ENCODE peak calls at places on chromosome X, in five cellular contexts. D is H9, E is neuronal stem cell, M is IMR-90, C is H1. R is an unnamed sample.

GRCh38 chrX:105173071-105173470 is 47.4 kb downstream of the TEX13A start:
- DNase-seq in C (no peak), D (no peak), E (no peak), M (no peak), R (no peak)

GRCh38 chrX:20265221-20265725 is 1.4 kb downstream of the RPS6KA3 start:
- DNase-seq in D (peak; percentile 42), E (no peak), C (no peak), M (peak; percentile 89), R (peak; percentile 80)

GRCh38 chrX:118772051-118772450 is 44.6 kb downstream of the IL13RA1 start:
- DNase-seq in C (no peak), D (no peak), M (no peak), E (no peak), R (no peak)

GRCh38 chrX:35919536-35920309 is at the start of gene CFAP47:
- DNase-seq in D (peak; percentile 74), C (no peak), M (no peak), E (peak; percentile 41), R (peak; percentile 36)

GRCh38 chrX:45667666-45668065 is 467.0 kb upstream of the DIPK2B start:
- DNase-seq in C (no peak), M (peak; percentile 14), D (no peak), E (no peak), R (no peak)

GRCh38 chrX:119008122-119008744 is 33.8 kb downstream of the LONRF3 start:
- DNase-seq in C (no peak), E (peak; percentile 1), M (peak; percentile 30), D (no peak), R (peak; percentile 28)

GRCh38 chrX:136491832-136492231 is 4.1 kb downstream of the BRS3 start:
- DNase-seq in C (no peak), E (no peak), D (no peak), M (no peak), R (no peak)

GRCh38 chrX:34584781-34585180 is 72.3 kb downstream of the TMEM47 start:
- DNase-seq in M (no peak), D (no peak), C (no peak), E (no peak), R (no peak)

GRCh38 chrX:82585868-82586267 is 922.2 kb upstream of the POU3F4 start:
- DNase-seq in M (no peak), D (no peak), C (no peak), E (no peak), R (no peak)

GRCh38 chrX:133590703-133591505 is 175.6 kb upstream of the GPC4 start:
- DNase-seq in D (no peak), M (no peak), E (no peak), C (no peak), R (no peak)

GRCh38 chrX:14039344-14039743 is 9.7 kb upstream of the GEMIN8 start:
- DNase-seq in M (peak; percentile 37), D (no peak), E (peak; percentile 36), C (no peak), R (peak; percentile 29)

GRCh38 chrX:35115205-35115604 is 172.6 kb downstream of the FAM47B start:
- DNase-seq in M (peak; percentile 91), C (no peak), E (no peak), D (no peak), R (peak; percentile 30)

GRCh38 chrX:42149281-42149680 is 225.9 kb upstream of the CASK start:
- DNase-seq in D (no peak), M (no peak), E (no peak), C (no peak), R (no peak)

GRCh38 chrX:42140320-42140719 is 217.0 kb upstream of the CASK start:
- DNase-seq in M (no peak), E (no peak), D (no peak), C (no peak), R (no peak)

GRCh38 chrX:42149786-42150185 is 226.4 kb upstream of the CASK start:
- DNase-seq in M (no peak), C (no peak), E (no peak), D (no peak), R (peak; percentile 58)

DNA sequence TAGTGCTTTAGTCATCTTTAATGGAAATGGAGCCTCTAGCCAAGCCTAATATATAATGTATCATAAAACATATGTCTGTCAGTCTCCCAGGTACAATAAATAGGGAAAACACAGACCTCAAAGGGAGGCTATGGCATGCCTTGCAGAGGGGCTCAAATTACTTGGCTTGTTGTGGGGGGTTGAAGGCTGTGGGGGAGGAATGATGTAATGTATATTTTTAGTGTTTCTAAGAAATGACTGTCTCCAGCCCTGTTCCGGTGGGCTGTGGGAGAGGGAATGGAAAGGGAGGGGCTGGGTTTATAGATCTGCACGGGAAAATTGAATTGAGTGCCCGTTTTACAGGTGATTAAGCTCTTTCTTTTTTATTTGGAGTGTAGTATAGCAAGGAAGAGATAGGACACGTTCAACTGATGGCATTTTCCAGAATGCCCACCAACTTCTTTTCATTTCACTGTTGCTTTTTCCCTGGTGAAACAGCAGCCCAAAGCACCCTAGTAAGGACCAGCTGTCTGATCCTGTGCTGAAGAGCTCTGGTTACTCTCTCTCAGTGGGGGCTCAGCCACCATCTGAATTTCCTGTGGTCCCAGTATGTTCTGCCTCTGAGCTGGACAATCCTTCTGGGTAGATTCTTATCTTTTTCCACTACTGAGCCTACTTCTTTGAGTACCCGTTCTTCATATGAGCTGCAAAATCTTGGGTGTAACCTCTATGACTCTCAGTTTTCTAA is 220.7 kb upstream of the CASK start:
- DNase-seq in C (no peak), M (no peak), D (no peak), E (no peak), R (no peak)
- H3K4ac ChIP-seq in C (no peak overlapping the region), M (no peak overlapping the region), D (no peak overlapping the region), E (no peak overlapping the region), R (no peak overlapping the region)

GRCh38 chrX:145502670-145503069 is 255.4 kb downstream of the SPANXN1 start:
- DNase-seq in E (no peak), M (no peak), D (no peak), C (no peak), R (no peak)

GRCh38 chrX:145506225-145506624 is 258.9 kb downstream of the SPANXN1 start:
- DNase-seq in C (no peak), M (no peak), E (no peak), D (no peak), R (no peak)
- H3K4ac ChIP-seq in C (no peak overlapping the region), M (no peak overlapping the region), E (no peak overlapping the region), D (no peak overlapping the region), R (no peak overlapping the region)

DNA sequence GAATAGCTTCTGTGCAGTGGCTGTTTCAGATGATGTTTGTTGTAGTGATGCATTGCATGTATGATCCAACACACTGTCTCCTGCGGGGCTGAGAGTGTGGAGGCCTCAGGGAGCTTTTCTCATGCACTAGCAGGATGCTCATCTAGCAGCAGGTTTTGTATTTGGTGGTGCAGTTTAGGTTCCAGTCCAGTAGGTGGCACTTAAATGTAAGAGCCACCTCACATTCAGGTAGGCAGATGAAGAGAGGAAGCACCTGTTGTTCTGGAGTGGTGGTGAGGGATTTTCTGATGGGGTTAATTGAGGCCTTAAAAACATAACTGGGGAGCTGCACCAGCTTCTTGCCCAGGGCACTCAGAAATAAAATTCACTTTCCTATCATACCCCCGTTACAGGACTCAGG is 300.9 kb downstream of the SPIN4 start:
- DNase-seq in C (no peak), E (no peak), M (no peak), D (no peak), R (no peak)
- H3K4ac ChIP-seq in C (no peak overlapping the region), E (no peak overlapping the region), M (no peak overlapping the region), D (no peak overlapping the region), R (no peak overlapping the region)

GRCh38 chrX:152831391-152831790 is 528 bp downstream of the NSDHL start:
- DNase-seq in E (no peak), D (no peak), C (no peak), M (no peak), R (no peak)

GRCh38 chrX:152832520-152832919 is 1.7 kb downstream of the NSDHL start:
- DNase-seq in M (no peak), C (no peak), E (no peak), D (no peak), R (no peak)

GRCh38 chrX:152830312-152831305 is at the start of the genes CETN2 and NSDHL:
- DNase-seq in E (peak; percentile 90), M (peak; percentile 93), D (peak; percentile 96), C (peak; percentile 77), R (peak; percentile 96)

GRCh38 chrX:152833378-152833777 is 2.5 kb downstream of the NSDHL start:
- DNase-seq in D (no peak), M (no peak), C (no peak), E (no peak), R (no peak)
- H3K4ac ChIP-seq in D (no peak overlapping the region), M (no peak overlapping the region), C (no peak overlapping the region), E (no peak overlapping the region), R (no peak overlapping the region)

DNA sequence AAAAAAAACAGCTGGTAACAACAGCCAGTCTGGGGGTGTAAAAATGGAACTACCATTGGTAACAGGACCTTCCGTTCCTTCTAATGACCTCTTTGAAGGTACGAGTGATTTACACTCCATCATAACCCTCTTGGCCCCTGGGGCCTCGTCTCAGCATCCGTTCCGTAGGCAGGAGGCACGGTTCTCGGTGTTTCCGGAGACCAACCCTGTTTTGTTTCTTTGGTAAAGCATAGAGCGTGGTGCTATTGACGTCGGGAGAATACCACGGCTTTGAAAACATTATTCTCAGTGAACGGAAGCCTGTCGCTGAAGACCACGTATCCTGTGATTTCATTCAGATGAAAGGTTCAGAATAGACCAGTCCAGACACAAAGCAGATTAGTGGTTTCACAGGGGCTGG is 198.9 kb downstream of the ASMT start:
- DNase-seq in C (no peak), D (no peak), E (no peak), M (no peak), R (no peak)
- H3K4ac ChIP-seq in C (no peak overlapping the region), D (no peak overlapping the region), E (no peak overlapping the region), M (no peak overlapping the region), R (no peak overlapping the region)

GRCh38 chrX:71909956-71910355 is 689 bp upstream of the NHSL2 start:
- DNase-seq in M (no peak), C (no peak), E (peak; percentile 31), D (peak; percentile 65), R (peak; percentile 42)
- H3K4ac ChIP-seq in M (no peak overlapping the region), C (no peak overlapping the region), E (no peak overlapping the region), D (no peak overlapping the region), R (no peak overlapping the region)